ENCODE peak calls at places on chromosomes 1 and 21, in ten cellular contexts. Q is HFFc6; J is ovary; G is transverse colon; W is H1; F is fibroblast of lung; K is upper lobe of left lung; Z is adrenal gland; A is activated CD8-positive, alpha-beta T cell treated with anti-CD3 and anti-CD28 coated beads for 36 hours; C is stomach. X is an unnamed sample.
A peak's percentile ranks its signal among the peaks of the same experiment; 100 is the strongest.

GRCh38 chr1:64516301-64516700 is 46.4 kb downstream of the CACHD1 start:
- DNase-seq in Q (peak; percentile 29), J (no peak), G (no peak), W (no peak), F (no peak), K (no peak), Z (no peak), A (no peak), C (no peak), X (peak; percentile 58)

GRCh38 chr1:56676571-56677035 is 31.5 kb downstream of the PRKAA2 start:
- DNase-seq in Q (peak; percentile 74), J (no peak), G (no peak), W (no peak), F (peak; percentile 84), K (no peak), Z (no peak), A (no peak), C (no peak), X (no peak)

GRCh38 chr1:31182352-31182751 is 57.3 kb downstream of the NKAIN1 start:
- DNase-seq in Q (peak; percentile 93), J (peak; percentile 77), G (peak; percentile 64), W (no peak), F (peak; percentile 95), K (peak; percentile 84), Z (peak; percentile 93), A (peak; percentile 54), C (peak; percentile 56), X (peak; percentile 40)

GRCh38 chr1:65148548-65149390 is 766 bp downstream of the AK4 start:
- DNase-seq in Q (no peak), J (peak; percentile 19), G (peak; percentile 46), W (peak; percentile 50), F (peak; percentile 3), K (peak; percentile 89), Z (peak; percentile 55), A (peak; percentile 87), C (no peak), X (no peak)

GRCh38 chr1:170661646-170662411 is 2.1 kb upstream of the PRRX1 start:
- DNase-seq in Q (peak; percentile 63), J (peak; percentile 65), G (no peak), W (no peak), F (peak; percentile 68), K (peak; percentile 37), Z (no peak), A (no peak), C (no peak), X (no peak)

GRCh38 chr1:3070654-3071506 is 1.9 kb downstream of the PRDM16 start:
- DNase-seq in Q (no peak), J (peak; percentile 35), G (no peak), W (no peak), F (no peak), K (peak; percentile 87), Z (no peak), A (no peak), C (no peak), X (no peak)

GRCh38 chr1:180229483-180230415 is at the start of gene LHX4:
- DNase-seq in Q (no peak), J (peak; percentile 55), G (no peak), W (no peak), F (no peak), K (peak; percentile 88), Z (no peak), A (peak; percentile 51), C (no peak), X (no peak)

GRCh38 chr1:68338107-68338506 is 105.8 kb upstream of the WLS start:
- DNase-seq in Q (no peak), J (no peak), G (no peak), W (no peak), F (no peak), K (no peak), Z (no peak), A (no peak), C (no peak), X (no peak)

GRCh38 chr1:30886710-30887428 is 21.7 kb downstream of the SDC3 start:
- DNase-seq in Q (no peak), J (no peak), G (no peak), W (no peak), F (no peak), K (no peak), Z (no peak), A (no peak), C (no peak), X (no peak)

GRCh38 chr1:100606438-100606837 is 68.5 kb downstream of the GPR88 start:
- DNase-seq in Q (peak; percentile 59), J (peak; percentile 24), G (peak; percentile 17), W (no peak), F (peak; percentile 78), K (no peak), Z (peak; percentile 84), A (peak; percentile 44), C (peak; percentile 47), X (peak; percentile 11)

GRCh38 chr1:42756956-42757891 is 9.6 kb downstream of the P3H1 start:
- DNase-seq in Q (peak; percentile 61), J (no peak), G (no peak), W (no peak), F (peak; percentile 70), K (no peak), Z (no peak), A (peak; percentile 21), C (peak; percentile 25), X (peak; percentile 48)

GRCh38 chr1:243415663-243416365 is 160.0 kb downstream of the SDCCAG8 start:
- DNase-seq in Q (no peak), J (no peak), G (no peak), W (no peak), F (no peak), K (no peak), Z (no peak), A (no peak), C (no peak), X (no peak)

GRCh38 chr1:17582124-17582768 is 42.7 kb downstream of the ARHGEF10L start:
- DNase-seq in Q (no peak), J (no peak), G (no peak), W (no peak), F (no peak), K (no peak), Z (no peak), A (no peak), C (no peak), X (no peak)

GRCh38 chr1:241985787-241986186 is 13.1 kb downstream of the MAP1LC3C start:
- DNase-seq in Q (peak; percentile 35), J (no peak), G (peak; percentile 24), W (no peak), F (peak; percentile 58), K (no peak), Z (peak; percentile 79), A (peak; percentile 34), C (peak; percentile 30), X (no peak)

GRCh38 chr1:222031286-222031685 is 289.4 kb upstream of the DUSP10 start:
- DNase-seq in Q (no peak), J (no peak), G (no peak), W (no peak), F (no peak), K (no peak), Z (no peak), A (no peak), C (no peak), X (no peak)

GRCh38 chr1:92701147-92701546 is 83.8 kb downstream of the EVI5 start:
- DNase-seq in Q (no peak), J (no peak), G (no peak), W (no peak), F (peak; percentile 38), K (no peak), Z (no peak), A (no peak), C (no peak), X (no peak)

GRCh38 chr1:68904472-68904871 is 407.6 kb upstream of the DEPDC1 start:
- DNase-seq in Q (no peak), J (no peak), G (no peak), W (no peak), F (peak; percentile 4), K (no peak), Z (no peak), A (no peak), C (no peak), X (no peak)

GRCh38 chr1:228781161-228781771 is 46.0 kb downstream of the RHOU start:
- DNase-seq in Q (no peak), J (peak; percentile 27), G (no peak), W (no peak), F (peak; percentile 28), K (no peak), Z (no peak), A (no peak), C (no peak), X (no peak)

GRCh38 chr1:160096491-160097116 is 1.8 kb downstream of the IGSF8 start:
- DNase-seq in Q (peak; percentile 67), J (no peak), G (no peak), W (no peak), F (peak; percentile 37), K (no peak), Z (peak; percentile 78), A (peak; percentile 49), C (no peak), X (no peak)

GRCh38 chr1:175376194-175376593 is 183.6 kb upstream of the KIAA0040 start:
- DNase-seq in Q (no peak), J (no peak), G (no peak), W (no peak), F (no peak), K (no peak), Z (no peak), A (peak; percentile 16), C (no peak), X (peak; percentile 4)
- TF ChIP-seq CTCF in Q (no peak), J (no peak), G (no peak), W (peak; percentile 67), F (no peak), K (no peak), Z (no peak), A (peak; percentile 21), C (no peak), X (peak; percentile 78)

DNA sequence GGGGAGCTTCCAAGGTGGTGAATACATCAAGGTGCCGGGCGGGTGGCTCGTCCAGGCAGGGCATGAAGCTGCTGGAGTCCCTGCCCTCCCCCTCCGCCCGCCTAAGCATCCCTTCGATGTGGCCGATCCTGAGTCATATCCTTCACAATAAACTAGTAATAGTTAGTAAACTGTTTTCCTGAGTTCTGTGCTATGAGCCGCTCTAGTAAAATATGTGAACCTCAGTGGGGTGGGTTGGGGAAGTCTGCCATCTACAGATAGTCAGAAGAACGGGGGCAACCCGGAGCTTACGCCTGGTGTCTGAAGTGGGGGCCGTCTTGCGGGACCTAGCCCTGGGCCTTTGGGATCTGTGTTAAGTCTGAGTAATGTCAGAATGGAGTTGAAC is 21.6 kb downstream of the C2CD2 start:
- DNase-seq in Q (peak; percentile 91), J (peak; percentile 53), G (no peak), W (no peak), F (peak; percentile 68), K (no peak), Z (peak; percentile 67), A (no peak), C (no peak), X (no peak)
- TF ChIP-seq CTCF in Q (peak; percentile 68), J (no peak), G (no peak), W (no peak), F (peak; percentile 29), K (no peak), Z (no peak), A (no peak), C (no peak), X (no peak)

GRCh38 chr21:42574234-42575027 is 60.8 kb downstream of the SLC37A1 start:
- DNase-seq in Q (no peak), J (no peak), G (peak; percentile 9), W (no peak), F (peak; percentile 33), K (peak; percentile 44), Z (peak; percentile 48), A (no peak), C (peak; percentile 25), X (no peak)
- TF ChIP-seq CTCF in Q (peak; percentile 22), J (no peak), G (no peak), W (no peak), F (peak; percentile 64), K (no peak), Z (no peak), A (no peak), C (no peak), X (peak; percentile 40)

GRCh38 chr1:54668567-54668966 is 27.0 kb downstream of the MROH7 start:
- DNase-seq in Q (no peak), J (no peak), G (no peak), W (no peak), F (no peak), K (no peak), Z (no peak), A (no peak), C (no peak), X (no peak)
- TF ChIP-seq CTCF in Q (no peak), J (no peak), G (no peak), W (peak; percentile 45), F (no peak), K (no peak), Z (no peak), A (no peak), C (no peak), X (no peak)

X was measured in LNCaP clone FGC.